ENCODE peak calls at places on chromosomes 16 and 17, in six cellular contexts. C is astrocyte of the spinal cord, A is stomach, Y is body of pancreas, B is HCT116, N is IMR-90. X is an unnamed sample.

GRCh38 chr17:67050476-67051154 is 6.3 kb downstream of the CACNG1 start:
- DNase-seq in C (no peak), A (no peak), Y (no peak), B (no peak), N (no peak), X (no peak)

GRCh38 chr17:18315498-18316360 is 636 bp downstream of the SMCR8 start:
- DNase-seq in C (no peak), A (no peak), Y (no peak), B (no peak), N (peak), X (no peak)

GRCh38 chr16:89104930-89105571 is 11.4 kb downstream of the ACSF3 start:
- DNase-seq in C (no peak), A (no peak), Y (no peak), B (no peak), N (no peak), X (no peak)

GRCh38 chr16:85359147-85359822 is 247.0 kb upstream of the CIBAR2 start:
- DNase-seq in C (no peak), A (no peak), Y (no peak), B (no peak), N (peak), X (no peak)

GRCh38 chr16:77986021-77986420 is 36.3 kb upstream of the CLEC3A start:
- DNase-seq in C (no peak), A (no peak), Y (no peak), B (no peak), N (no peak), X (no peak)

GRCh38 chr17:70208825-70209555 is 39.7 kb downstream of the KCNJ2 start:
- DNase-seq in C (no peak), A (no peak), Y (no peak), B (no peak), N (no peak), X (no peak)

GRCh38 chr16:57637424-57637823 is 9.0 kb downstream of the ADGRG1 start:
- DNase-seq in C (no peak), A (no peak), Y (no peak), B (no peak), N (no peak), X (no peak)

GRCh38 chr17:7380321-7380720 is 568 bp upstream of the TNK1 start:
- DNase-seq in C (no peak), A (peak), Y (peak), B (no peak), N (peak), X (peak)

GRCh38 chr17:75872434-75873351 is 5.7 kb downstream of the TRIM47 start:
- DNase-seq in C (peak), A (peak), Y (peak), B (no peak), N (peak), X (no peak)

GRCh38 chr17:80475949-80476876 is at the start of gene NPTX1:
- DNase-seq in C (no peak), A (no peak), Y (no peak), B (no peak), N (no peak), X (no peak)

GRCh38 chr16:2484898-2485508 is 10.1 kb downstream of the TBC1D24 start:
- DNase-seq in C (no peak), A (no peak), Y (no peak), B (no peak), N (no peak), X (no peak)

GRCh38 chr17:68910789-68911431 is 44.3 kb downstream of the ABCA8 start:
- DNase-seq in C (no peak), A (no peak), Y (no peak), B (no peak), N (no peak), X (no peak)

GRCh38 chr17:18250259-18250658 is 8.3 kb downstream of the FLII start:
- DNase-seq in C (no peak), A (peak), Y (peak), B (no peak), N (no peak), X (peak)

GRCh38 chr16:12902511-12903324 is 1.3 kb downstream of the SHISA9 start:
- DNase-seq in C (no peak), A (no peak), Y (no peak), B (no peak), N (no peak), X (no peak)

GRCh38 chr16:12210925-12211869 is 234.7 kb downstream of the SNX29 start:
- DNase-seq in C (no peak), A (no peak), Y (no peak), B (no peak), N (no peak), X (no peak)

GRCh38 chr16:31073073-31073822 is 792 bp downstream of the ZNF668 start:
- DNase-seq in C (peak), A (peak), Y (peak), B (peak), N (peak), X (peak)

GRCh38 chr17:37821025-37821713 is 76.3 kb upstream of the HNF1B start:
- DNase-seq in C (no peak), A (no peak), Y (no peak), B (no peak), N (peak), X (no peak)
- H3K4me3 ChIP-seq in C (no peak), A (no peak), Y (no peak), B (no peak), N (no peak), X (no peak)

GRCh38 chr17:60425626-60426025 is 3.3 kb downstream of the CHCT1 start:
- DNase-seq in C (no peak), A (no peak), Y (no peak), B (no peak), N (no peak), X (no peak)

GRCh38 chr17:60426596-60426995 is 4.3 kb downstream of the CHCT1 start:
- DNase-seq in C (no peak), A (no peak), Y (no peak), B (no peak), N (no peak), X (no peak)

GRCh38 chr17:60421273-60422161 is 772 bp upstream of the CHCT1 start:
- DNase-seq in C (peak), A (peak), Y (peak), B (no peak), N (peak), X (no peak)

GRCh38 chr17:60422162-60422665 is at the start of gene CHCT1:
- DNase-seq in C (no peak), A (no peak), Y (no peak), B (no peak), N (no peak), X (no peak)

GRCh38 chr17:60423865-60424264 is 1.6 kb downstream of the CHCT1 start:
- DNase-seq in C (no peak), A (no peak), Y (no peak), B (no peak), N (no peak), X (no peak)
- H3K4me3 ChIP-seq in C (no peak), A (no peak), Y (no peak), B (no peak), N (no peak), X (no peak)

GRCh38 chr16:9047689-9048301 is 43.6 kb upstream of the HAPSTR1 start:
- DNase-seq in C (peak), A (peak), Y (peak), B (peak), N (peak), X (peak)

GRCh38 chr16:9046667-9047055 is 44.8 kb upstream of the HAPSTR1 start:
- DNase-seq in C (no peak), A (no peak), Y (no peak), B (no peak), N (no peak), X (no peak)

GRCh38 chr16:9049241-9049640 is 42.2 kb upstream of the HAPSTR1 start:
- DNase-seq in C (peak), A (no peak), Y (no peak), B (no peak), N (peak), X (no peak)

GRCh38 chr16:9050102-9050830 is 41.2 kb upstream of the HAPSTR1 start:
- DNase-seq in C (no peak), A (no peak), Y (no peak), B (no peak), N (peak), X (no peak)

DNA sequence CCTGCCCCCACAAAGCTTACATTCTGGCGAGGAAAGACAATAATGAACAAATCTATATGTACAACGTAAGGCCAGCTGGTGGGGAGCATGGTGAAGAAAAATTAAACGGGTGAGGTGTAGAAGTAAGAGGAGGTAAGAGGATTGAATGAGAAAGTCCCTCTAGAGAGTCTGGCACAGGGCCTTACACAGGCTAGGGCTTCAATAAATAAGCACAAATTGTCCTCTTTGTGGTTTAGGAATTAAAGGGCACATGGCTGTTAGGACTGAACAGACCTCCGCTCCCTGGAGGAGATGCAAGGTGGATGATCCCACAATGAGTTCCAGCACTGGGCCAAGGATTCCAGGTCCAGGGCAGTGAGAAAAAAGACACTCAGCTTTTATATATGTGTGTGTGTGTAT is 43.1 kb upstream of the HAPSTR1 start:
- DNase-seq in C (no peak), A (no peak), Y (no peak), B (peak), N (peak), X (no peak)
- H3K4me3 ChIP-seq in C (no peak), A (no peak), Y (no peak), B (no peak), N (no peak), X (no peak)

GRCh38 chr16:19499006-19499405 is 22.9 kb downstream of the GDE1 start:
- DNase-seq in C (no peak), A (no peak), Y (no peak), B (no peak), N (no peak), X (no peak)
- H3K4me3 ChIP-seq in C (no peak), A (no peak), Y (no peak), B (no peak), N (no peak), X (no peak)

DNA sequence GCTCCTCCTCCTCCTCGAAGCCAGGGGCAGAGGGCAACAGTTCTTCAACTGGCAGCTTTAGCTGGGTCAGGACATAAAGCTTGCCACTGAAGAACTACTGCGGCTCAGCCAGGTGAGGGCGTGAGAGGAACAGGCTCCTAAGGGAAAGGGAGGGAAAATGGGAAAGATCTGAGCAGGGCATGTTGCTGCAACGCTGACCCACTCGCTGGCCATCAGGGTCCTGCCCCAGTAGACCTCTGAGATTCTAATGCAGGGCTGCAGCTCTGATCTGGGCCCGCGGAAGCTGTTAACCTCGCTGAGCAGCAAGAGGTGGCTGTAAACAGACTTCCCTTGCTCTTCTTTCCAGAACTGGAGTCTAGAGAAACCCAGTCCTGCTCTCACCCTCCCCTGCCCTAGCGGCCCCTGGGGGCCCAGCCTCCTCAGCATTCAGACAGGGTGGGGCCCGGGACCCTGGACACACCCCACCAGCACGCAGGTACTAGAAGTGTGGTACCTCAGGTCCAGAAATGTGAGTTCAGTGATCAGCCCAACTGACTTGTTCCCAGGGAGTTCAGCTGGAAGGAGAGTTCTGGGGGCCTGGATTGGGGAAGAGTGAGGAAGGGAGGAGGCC is 3.8 kb upstream of the TLCD2 start:
- DNase-seq in C (no peak), A (peak), Y (peak), B (peak), N (peak), X (peak)
- H3K4me3 ChIP-seq in C (peak), A (peak), Y (no peak), B (peak), N (peak), X (peak)

GRCh38 chr17:36934759-36935630 is 2.3 kb upstream of the LHX1 start:
- DNase-seq in C (no peak), A (no peak), Y (no peak), B (no peak), N (no peak), X (no peak)

GRCh38 chr17:36936455-36936934 is 780 bp upstream of the LHX1 start:
- DNase-seq in C (no peak), A (no peak), Y (no peak), B (no peak), N (no peak), X (no peak)

GRCh38 chr17:36937001-36937960 is at the start of gene LHX1:
- DNase-seq in C (no peak), A (no peak), Y (no peak), B (no peak), N (no peak), X (no peak)

GRCh38 chr17:36934144-36934758 is 3.0 kb upstream of the LHX1 start:
- DNase-seq in C (no peak), A (no peak), Y (no peak), B (no peak), N (no peak), X (no peak)

DNA sequence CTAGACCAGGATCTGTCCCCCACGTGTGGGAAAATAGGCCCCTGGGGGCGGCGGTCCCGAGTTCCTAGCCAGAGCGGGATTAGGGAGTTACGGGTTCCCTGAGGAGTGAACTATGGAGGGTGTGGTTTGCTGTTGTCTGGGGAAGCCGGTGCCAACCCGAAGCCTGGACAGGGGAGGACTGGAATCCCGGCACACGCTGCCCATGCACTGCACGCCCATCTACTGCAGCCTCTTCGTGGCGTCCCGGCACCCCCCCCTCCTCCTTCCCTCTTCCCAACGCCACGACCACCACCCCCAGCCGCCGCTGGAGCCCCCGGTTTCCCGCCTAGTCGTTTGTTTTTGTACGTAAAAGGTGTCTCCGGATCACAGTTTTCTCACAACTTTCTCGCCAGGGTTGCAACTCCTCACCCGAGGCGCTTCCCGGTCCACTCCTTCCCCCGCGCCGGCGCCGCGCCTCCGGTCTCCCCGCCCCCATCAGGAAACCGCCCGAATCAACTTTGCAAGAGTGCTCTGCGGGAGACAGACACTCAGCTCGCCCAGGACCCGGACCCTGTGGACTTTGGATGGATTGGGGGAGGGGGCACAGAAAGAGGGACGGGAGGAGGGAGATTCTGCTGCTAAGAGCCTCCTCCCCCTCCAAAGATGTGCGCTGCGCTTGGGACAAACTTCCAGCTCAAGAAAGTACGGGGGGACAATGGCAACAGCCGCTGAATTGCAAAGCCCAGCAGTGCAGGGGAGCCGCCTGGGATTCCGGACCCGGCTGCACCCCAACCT is 1.4 kb upstream of the LHX1 start:
- DNase-seq in C (no peak), A (no peak), Y (no peak), B (no peak), N (no peak), X (no peak)
- H3K4me3 ChIP-seq in C (no peak), A (no peak), Y (no peak), B (peak), N (no peak), X (peak)